ENCODE peak calls at places on chromosomes 2 and 18, in four cellular contexts. K is HCT116, Y is hepatocyte, G is GM23338. U is an unnamed sample.

GRCh38 chr18:13547347-13547746 is 179.0 kb downstream of the FAM210A start:
- DNase-seq in K (no peak), Y (no peak), G (no peak), U (no peak)

GRCh38 chr18:10194592-10194991 is 259.8 kb upstream of the APCDD1 start:
- DNase-seq in K (no peak), Y (no peak), G (no peak), U (no peak)

GRCh38 chr2:191114403-191114886 is 36.3 kb downstream of the STAT4 start:
- DNase-seq in K (no peak), Y (no peak), G (no peak), U (no peak)

GRCh38 chr2:71453404-71454220 is at the start of gene DYSF:
- DNase-seq in K (no peak), Y (peak), G (peak), U (peak)

GRCh38 chr2:161766334-161766733 is 142.1 kb downstream of the SLC4A10 start:
- DNase-seq in K (no peak), Y (peak), G (no peak), U (peak)

GRCh38 chr2:65658253-65658652 is 225.9 kb upstream of the SPRED2 start:
- DNase-seq in K (no peak), Y (no peak), G (no peak), U (no peak)

GRCh38 chr2:110206056-110206455 is 1.2 kb upstream of the NPHP1 start:
- DNase-seq in K (no peak), Y (no peak), G (no peak), U (peak)

GRCh38 chr2:8154936-8155335 is 526.9 kb upstream of the ID2 start:
- DNase-seq in K (no peak), Y (no peak), G (no peak), U (peak)

GRCh38 chr2:203533696-203534471 is 1.2 kb downstream of the RAPH1 start:
- DNase-seq in K (no peak), Y (peak), G (peak), U (peak)

GRCh38 chr2:30254692-30255015 is 23.3 kb downstream of the LBH start:
- DNase-seq in K (no peak), Y (no peak), G (no peak), U (no peak)

GRCh38 chr2:200267350-200267749 is 39.1 kb upstream of the SPATS2L start:
- DNase-seq in K (no peak), Y (no peak), G (no peak), U (no peak)

GRCh38 chr18:11149441-11150270 is at the start of gene PIEZO2:
- DNase-seq in K (no peak), Y (peak), G (peak), U (no peak)

GRCh38 chr18:43506935-43507334 is 229.6 kb upstream of the SYT4 start:
- DNase-seq in K (no peak), Y (no peak), G (no peak), U (no peak)

GRCh38 chr2:223549215-223549614 is 52.9 kb downstream of the SCG2 start:
- DNase-seq in K (peak), Y (peak), G (no peak), U (peak)

GRCh38 chr2:69214898-69215297 is 172.1 kb downstream of the GFPT1 start:
- DNase-seq in K (no peak), Y (peak), G (no peak), U (peak)

GRCh38 chr2:12513339-12513738 is 203.4 kb upstream of the TRIB2 start:
- DNase-seq in K (no peak), Y (no peak), G (no peak), U (no peak)

GRCh38 chr18:231563-231962 is 36.3 kb downstream of the THOC1 start:
- DNase-seq in K (no peak), Y (no peak), G (no peak), U (no peak)

GRCh38 chr2:227194219-227194618 is 29.8 kb downstream of the COL4A3 start:
- DNase-seq in K (no peak), Y (no peak), G (no peak), U (no peak)

GRCh38 chr18:73168171-73168570 is 300.4 kb upstream of the NETO1 start:
- DNase-seq in K (no peak), Y (no peak), G (no peak), U (peak)

GRCh38 chr2:108536133-108536780 is 2.0 kb downstream of the LIMS1 start:
- DNase-seq in K (no peak), Y (no peak), G (no peak), U (peak)
- H3K4me3 ChIP-seq in K (no peak), Y (peak), G (no peak), U (peak)

GRCh38 chr2:241993386-241994005 is 124.0 kb downstream of the RTP5 start:
- DNase-seq in K (no peak), Y (no peak), G (no peak), U (no peak)
- TF ChIP-seq EZH2phosphoT487 in K (no peak), Y (no peak), G (no peak), U (no peak)

GRCh38 chr2:232521524-232521923 is 1.3 kb downstream of the PRSS56 start:
- DNase-seq in K (no peak), Y (no peak), G (peak), U (no peak)
- H3K4me3 ChIP-seq in K (no peak), Y (no peak), G (peak), U (no peak)

DNA sequence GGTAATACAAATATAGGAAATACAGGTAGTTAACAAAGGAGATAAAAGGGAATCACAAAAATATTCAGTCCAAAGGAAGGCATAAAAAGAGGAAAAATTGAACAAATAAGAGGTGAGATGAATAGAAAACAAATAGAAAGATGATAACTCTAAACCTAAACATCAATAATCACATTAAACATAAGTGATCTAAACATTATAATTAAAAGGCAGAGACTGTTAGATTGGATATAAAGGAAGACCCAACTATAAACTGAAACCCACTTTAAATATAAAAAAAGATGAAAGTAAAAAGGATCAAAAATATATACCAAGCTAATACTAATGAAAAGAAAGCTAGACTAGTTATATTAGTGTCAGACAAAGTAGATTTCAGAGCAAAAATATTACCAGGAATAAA is 152.3 kb downstream of the ZBTB7C start:
- DNase-seq in K (no peak), Y (no peak), G (no peak), U (no peak)
- TF ChIP-seq EZH2phosphoT487 in K (no peak), Y (no peak), G (no peak), U (no peak)